ENCODE peak calls at places on chromosomes 6 and 20, in six cellular contexts. Z, Y, V, C, H and B are unnamed samples.

GRCh38 chr6:149918151-149918905 is 4.6 kb downstream of the RAET1G start:
- DNase-seq in Z (no peak), Y (no peak), V (no peak), C (no peak), H (no peak), B (no peak)

GRCh38 chr6:127436578-127437110 is 22.5 kb downstream of the KIAA0408 start:
- DNase-seq in Z (no peak), Y (no peak), V (no peak), C (no peak), H (no peak), B (no peak)

GRCh38 chr6:7887278-7887991 is 23.2 kb downstream of the TXNDC5 start:
- DNase-seq in Z (no peak), Y (no peak), V (no peak), C (no peak), H (no peak), B (no peak)

GRCh38 chr6:5695260-5696245 is 311.2 kb downstream of the NRN1 start:
- DNase-seq in Z (peak; percentile 83), Y (no peak), V (peak; percentile 94), C (no peak), H (no peak), B (peak; percentile 19)

GRCh38 chr6:27608916-27609883 is 136.3 kb upstream of the ZNF184 start:
- DNase-seq in Z (peak; percentile 77), Y (no peak), V (peak; percentile 86), C (no peak), H (peak; percentile 33), B (peak; percentile 51)

GRCh38 chr20:41172296-41173140 is 35.2 kb downstream of the PLCG1 start:
- DNase-seq in Z (no peak), Y (no peak), V (no peak), C (no peak), H (no peak), B (no peak)

GRCh38 chr6:127289934-127290333 is 23.3 kb downstream of the RNF146 start:
- DNase-seq in Z (no peak), Y (no peak), V (no peak), C (no peak), H (no peak), B (no peak)

GRCh38 chr20:24773751-24774201 is 175.3 kb upstream of the CST7 start:
- DNase-seq in Z (no peak), Y (no peak), V (peak; percentile 93), C (no peak), H (no peak), B (no peak)

GRCh38 chr6:131948692-131949614 is 2.2 kb downstream of the CCN2 start:
- DNase-seq in Z (no peak), Y (no peak), V (peak; percentile 66), C (no peak), H (no peak), B (no peak)

GRCh38 chr6:165573671-165574070 is 89.4 kb downstream of the PDE10A start:
- DNase-seq in Z (no peak), Y (no peak), V (peak; percentile 71), C (no peak), H (no peak), B (no peak)

GRCh38 chr20:61260905-61261304 is 8.8 kb downstream of the CDH4 start:
- DNase-seq in Z (no peak), Y (no peak), V (peak; percentile 43), C (no peak), H (no peak), B (no peak)

GRCh38 chr6:112283621-112284020 is 29.3 kb upstream of the LAMA4 start:
- DNase-seq in Z (no peak), Y (no peak), V (no peak), C (no peak), H (no peak), B (no peak)

GRCh38 chr6:123316733-123317323 is 319.9 kb downstream of the TRDN start:
- DNase-seq in Z (peak; percentile 8), Y (no peak), V (peak; percentile 17), C (no peak), H (peak; percentile 3), B (peak; percentile 27)

GRCh38 chr6:158042245-158042798 is 60.7 kb downstream of the SYNJ2 start:
- DNase-seq in Z (no peak), Y (no peak), V (peak; percentile 77), C (no peak), H (no peak), B (no peak)

GRCh38 chr20:6768228-6769185 is 1.0 kb downstream of the BMP2 start:
- DNase-seq in Z (no peak), Y (peak; percentile 31), V (peak; percentile 48), C (no peak), H (no peak), B (no peak)

GRCh38 chr20:10553326-10553984 is 118.3 kb downstream of the SLX4IP start:
- DNase-seq in Z (peak; percentile 68), Y (peak; percentile 51), V (peak; percentile 74), C (no peak), H (peak; percentile 12), B (peak; percentile 55)

GRCh38 chr6:138596591-138596990 is 97.3 kb upstream of the NHSL1 start:
- DNase-seq in Z (no peak), Y (no peak), V (no peak), C (no peak), H (no peak), B (no peak)

GRCh38 chr6:110524305-110524704 is 47.9 kb upstream of the SLC22A16 start:
- DNase-seq in Z (no peak), Y (no peak), V (no peak), C (no peak), H (no peak), B (no peak)

GRCh38 chr6:26300828-26301227 is 64.2 kb upstream of the BTN3A2 start:
- DNase-seq in Z (no peak), Y (no peak), V (no peak), C (no peak), H (no peak), B (no peak)

GRCh38 chr6:168198302-168199180 is 119.5 kb upstream of the FRMD1 start:
- DNase-seq in Z (no peak), Y (no peak), V (no peak), C (no peak), H (no peak), B (no peak)

GRCh38 chr20:47231382-47232042 is 125.0 kb downstream of the ZMYND8 start:
- DNase-seq in Z (no peak), Y (no peak), V (no peak), C (no peak), H (no peak), B (no peak)

GRCh38 chr20:51190783-51191180 is 167.9 kb upstream of the KCNG1 start:
- DNase-seq in Z (no peak), Y (peak; percentile 8), V (peak; percentile 7), C (no peak), H (no peak), B (no peak)

GRCh38 chr6:157169656-157170055 is 153.7 kb downstream of the TMEM242 start:
- DNase-seq in Z (no peak), Y (peak; percentile 47), V (no peak), C (no peak), H (no peak), B (no peak)

GRCh38 chr6:150241751-150242150 is 98.9 kb downstream of the PPP1R14C start:
- DNase-seq in Z (no peak), Y (no peak), V (no peak), C (no peak), H (no peak), B (no peak)

GRCh38 chr20:11266571-11266970 is 592.8 kb upstream of the JAG1 start:
- DNase-seq in Z (no peak), Y (no peak), V (peak; percentile 93), C (no peak), H (no peak), B (no peak)

GRCh38 chr6:105748737-105749161 is 337.4 kb upstream of the PRDM1 start:
- DNase-seq in Z (peak; percentile 58), Y (no peak), V (peak; percentile 98), C (no peak), H (no peak), B (no peak)

GRCh38 chr20:51183443-51183842 is 160.5 kb upstream of the KCNG1 start:
- DNase-seq in Z (no peak), Y (no peak), V (no peak), C (no peak), H (no peak), B (no peak)

GRCh38 chr6:150252714-150253444 is 110.0 kb downstream of the PPP1R14C start:
- DNase-seq in Z (no peak), Y (no peak), V (peak; percentile 83), C (no peak), H (no peak), B (no peak)

GRCh38 chr6:75349262-75349984 is 64.8 kb upstream of the TMEM30A start:
- DNase-seq in Z (peak; percentile 34), Y (no peak), V (peak; percentile 67), C (no peak), H (no peak), B (no peak)

GRCh38 chr6:45075246-45075645 is 252.9 kb upstream of the RUNX2 start:
- DNase-seq in Z (no peak), Y (no peak), V (peak; percentile 96), C (no peak), H (no peak), B (no peak)

GRCh38 chr6:169556238-169556637 is 145.6 kb downstream of the WDR27 start:
- DNase-seq in Z (no peak), Y (no peak), V (no peak), C (no peak), H (no peak), B (no peak)

GRCh38 chr6:109503327-109504224 is 20.6 kb upstream of the ZBTB24 start:
- DNase-seq in Z (peak; percentile 31), Y (no peak), V (no peak), C (no peak), H (no peak), B (no peak)